ENCODE peak calls at places on chromosomes 3 and 15, in five cellular contexts. One of them, this sample, is unnamed.

GRCh38 chr3:13276438-13277129 is 143.5 kb downstream of the NUP210 start:
- DNase-seq in dorsolateral prefrontal cortex: no peak
- DNase-seq in nephron progenitor cell: no peak
- DNase-seq in AG09309: no peak
- DNase-seq in right atrium auricular region: peak; percentile 68
- DNase-seq in this sample: no peak

GRCh38 chr3:127152676-127153505 is 40.0 kb upstream of the PRR23E start:
- DNase-seq in AG09309: no peak
- DNase-seq in nephron progenitor cell: no peak
- DNase-seq in right atrium auricular region: no peak
- DNase-seq in dorsolateral prefrontal cortex: no peak
- DNase-seq in this sample: no peak

GRCh38 chr3:148727242-148727641 is 29.5 kb downstream of the AGTR1 start:
- DNase-seq in dorsolateral prefrontal cortex: peak; percentile 35
- DNase-seq in nephron progenitor cell: peak; percentile 53
- DNase-seq in AG09309: no peak
- DNase-seq in right atrium auricular region: no peak
- DNase-seq in this sample: peak; percentile 48

GRCh38 chr3:177683619-177684018 is 486.3 kb upstream of the TBL1XR1 start:
- DNase-seq in right atrium auricular region: no peak
- DNase-seq in nephron progenitor cell: no peak
- DNase-seq in dorsolateral prefrontal cortex: no peak
- DNase-seq in AG09309: no peak
- DNase-seq in this sample: no peak

GRCh38 chr3:8784676-8785435 is 15.4 kb upstream of the OXTR start:
- DNase-seq in nephron progenitor cell: no peak
- DNase-seq in right atrium auricular region: no peak
- DNase-seq in dorsolateral prefrontal cortex: no peak
- DNase-seq in AG09309: no peak
- DNase-seq in this sample: no peak

GRCh38 chr3:114456742-114457141 is 162.9 kb downstream of the TIGIT start:
- DNase-seq in dorsolateral prefrontal cortex: no peak
- DNase-seq in nephron progenitor cell: no peak
- DNase-seq in AG09309: no peak
- DNase-seq in right atrium auricular region: no peak
- DNase-seq in this sample: no peak

GRCh38 chr3:83500422-83500821 is 1458.4 kb upstream of the CADM2 start:
- DNase-seq in right atrium auricular region: no peak
- DNase-seq in AG09309: no peak
- DNase-seq in nephron progenitor cell: no peak
- DNase-seq in dorsolateral prefrontal cortex: no peak
- DNase-seq in this sample: no peak

GRCh38 chr15:62187910-62188309 is 22.8 kb upstream of the C2CD4B start:
- DNase-seq in right atrium auricular region: no peak
- DNase-seq in dorsolateral prefrontal cortex: no peak
- DNase-seq in AG09309: no peak
- DNase-seq in nephron progenitor cell: no peak
- DNase-seq in this sample: no peak

GRCh38 chr3:43425829-43426228 is 139.5 kb downstream of the SNRK start:
- DNase-seq in dorsolateral prefrontal cortex: no peak
- DNase-seq in AG09309: no peak
- DNase-seq in right atrium auricular region: no peak
- DNase-seq in nephron progenitor cell: no peak
- DNase-seq in this sample: no peak

GRCh38 chr15:63597033-63597790 is at the start of gene FBXL22:
- DNase-seq in AG09309: no peak
- DNase-seq in right atrium auricular region: no peak
- DNase-seq in nephron progenitor cell: no peak
- DNase-seq in dorsolateral prefrontal cortex: no peak
- DNase-seq in this sample: no peak

GRCh38 chr3:36429986-36430485 is 49.7 kb downstream of the STAC start:
- DNase-seq in nephron progenitor cell: no peak
- DNase-seq in AG09309: no peak
- DNase-seq in dorsolateral prefrontal cortex: no peak
- DNase-seq in right atrium auricular region: no peak
- DNase-seq in this sample: no peak

GRCh38 chr3:115922681-115923347 is 299.5 kb downstream of the GAP43 start:
- DNase-seq in AG09309: peak; percentile 4
- DNase-seq in nephron progenitor cell: peak; percentile 15
- DNase-seq in right atrium auricular region: no peak
- DNase-seq in dorsolateral prefrontal cortex: no peak
- DNase-seq in this sample: peak; percentile 22

GRCh38 chr15:66165856-66166255 is 87.7 kb downstream of the MEGF11 start:
- DNase-seq in dorsolateral prefrontal cortex: no peak
- DNase-seq in nephron progenitor cell: no peak
- DNase-seq in right atrium auricular region: no peak
- DNase-seq in AG09309: no peak
- DNase-seq in this sample: no peak

GRCh38 chr3:9721698-9722057 is 9.9 kb upstream of the BRPF1 start:
- DNase-seq in dorsolateral prefrontal cortex: no peak
- DNase-seq in nephron progenitor cell: no peak
- DNase-seq in AG09309: no peak
- DNase-seq in right atrium auricular region: no peak
- DNase-seq in this sample: no peak

GRCh38 chr15:32774022-32774421 is 56.2 kb downstream of the GREM1 start:
- DNase-seq in right atrium auricular region: no peak
- DNase-seq in dorsolateral prefrontal cortex: no peak
- DNase-seq in nephron progenitor cell: no peak
- DNase-seq in AG09309: peak; percentile 98
- DNase-seq in this sample: no peak

GRCh38 chr15:62625421-62626033 is 417.0 kb upstream of the TPM1 start:
- DNase-seq in dorsolateral prefrontal cortex: peak; percentile 69
- DNase-seq in right atrium auricular region: no peak
- DNase-seq in nephron progenitor cell: no peak
- DNase-seq in AG09309: peak; percentile 82
- DNase-seq in this sample: no peak

GRCh38 chr15:25682349-25682748 is 180.8 kb downstream of the ATP10A start:
- DNase-seq in nephron progenitor cell: no peak
- DNase-seq in right atrium auricular region: no peak
- DNase-seq in AG09309: no peak
- DNase-seq in dorsolateral prefrontal cortex: no peak
- DNase-seq in this sample: no peak

GRCh38 chr15:94119215-94119815 is 112.0 kb upstream of the MCTP2 start:
- DNase-seq in dorsolateral prefrontal cortex: no peak
- DNase-seq in AG09309: no peak
- DNase-seq in nephron progenitor cell: peak; percentile 16
- DNase-seq in right atrium auricular region: no peak
- DNase-seq in this sample: no peak

GRCh38 chr3:12073106-12073505 is 68.9 kb downstream of the SYN2 start:
- DNase-seq in AG09309: no peak
- DNase-seq in nephron progenitor cell: no peak
- DNase-seq in right atrium auricular region: no peak
- DNase-seq in dorsolateral prefrontal cortex: no peak
- DNase-seq in this sample: no peak

GRCh38 chr3:61521229-61521628 is 40.1 kb upstream of the PTPRG start:
- DNase-seq in right atrium auricular region: no peak
- DNase-seq in AG09309: no peak
- DNase-seq in dorsolateral prefrontal cortex: no peak
- DNase-seq in nephron progenitor cell: peak; percentile 18
- DNase-seq in this sample: no peak

GRCh38 chr3:23308986-23309625 is 106.0 kb downstream of the UBE2E2 start:
- DNase-seq in AG09309: no peak
- DNase-seq in nephron progenitor cell: no peak
- DNase-seq in right atrium auricular region: no peak
- DNase-seq in dorsolateral prefrontal cortex: no peak
- DNase-seq in this sample: no peak

GRCh38 chr3:49132437-49133225 is at the start of gene LAMB2:
- DNase-seq in nephron progenitor cell: peak; percentile 85
- DNase-seq in AG09309: peak; percentile 58
- DNase-seq in dorsolateral prefrontal cortex: peak; percentile 60
- DNase-seq in right atrium auricular region: peak; percentile 81
- DNase-seq in this sample: peak; percentile 65

GRCh38 chr3:186456636-186457265 is 87.4 kb downstream of the CRYGS start:
- DNase-seq in nephron progenitor cell: no peak
- DNase-seq in AG09309: no peak
- DNase-seq in right atrium auricular region: no peak
- DNase-seq in dorsolateral prefrontal cortex: no peak
- DNase-seq in this sample: no peak

GRCh38 chr3:170309044-170309443 is 48.5 kb upstream of the SKIL start:
- DNase-seq in nephron progenitor cell: no peak
- DNase-seq in AG09309: no peak
- DNase-seq in dorsolateral prefrontal cortex: no peak
- DNase-seq in right atrium auricular region: no peak
- DNase-seq in this sample: no peak

GRCh38 chr3:101171797-101172196 is 148.6 kb downstream of the IMPG2 start:
- DNase-seq in nephron progenitor cell: no peak
- DNase-seq in right atrium auricular region: no peak
- DNase-seq in AG09309: no peak
- DNase-seq in dorsolateral prefrontal cortex: no peak
- DNase-seq in this sample: no peak

GRCh38 chr3:13716540-13717221 is 163.2 kb downstream of the WNT7A start:
- DNase-seq in AG09309: no peak
- DNase-seq in nephron progenitor cell: no peak
- DNase-seq in dorsolateral prefrontal cortex: no peak
- DNase-seq in right atrium auricular region: peak; percentile 49
- DNase-seq in this sample: no peak

GRCh38 chr3:46880884-46881818 is 3.6 kb downstream of the PTH1R start:
- DNase-seq in dorsolateral prefrontal cortex: no peak
- DNase-seq in nephron progenitor cell: peak; percentile 55
- DNase-seq in right atrium auricular region: no peak
- DNase-seq in AG09309: no peak
- DNase-seq in this sample: no peak

GRCh38 chr3:159234306-159234705 is 432.5 kb downstream of the MFSD1 start:
- DNase-seq in AG09309: peak; percentile 45
- DNase-seq in nephron progenitor cell: no peak
- DNase-seq in right atrium auricular region: no peak
- DNase-seq in dorsolateral prefrontal cortex: no peak
- DNase-seq in this sample: no peak

GRCh38 chr3:179615458-179616173 is 11.0 kb downstream of the NDUFB5 start:
- DNase-seq in dorsolateral prefrontal cortex: no peak
- DNase-seq in nephron progenitor cell: no peak
- DNase-seq in AG09309: no peak
- DNase-seq in right atrium auricular region: no peak
- DNase-seq in this sample: no peak

GRCh38 chr15:33277689-33278088 is 33.1 kb upstream of the RYR3 start:
- DNase-seq in dorsolateral prefrontal cortex: no peak
- DNase-seq in nephron progenitor cell: no peak
- DNase-seq in right atrium auricular region: no peak
- DNase-seq in AG09309: no peak
- DNase-seq in this sample: no peak

GRCh38 chr3:45055411-45056143 is 29.5 kb downstream of the CLEC3B start:
- DNase-seq in nephron progenitor cell: no peak
- DNase-seq in right atrium auricular region: no peak
- DNase-seq in dorsolateral prefrontal cortex: no peak
- DNase-seq in AG09309: no peak
- DNase-seq in this sample: no peak

GRCh38 chr3:54120657-54121403 is 1.5 kb upstream of the CACNA2D3 start:
- DNase-seq in AG09309: no peak
- DNase-seq in right atrium auricular region: no peak
- DNase-seq in nephron progenitor cell: peak; percentile 53
- DNase-seq in dorsolateral prefrontal cortex: no peak
- DNase-seq in this sample: no peak

GRCh38 chr3:55471084-55471483 is 16.0 kb downstream of the WNT5A start:
- DNase-seq in right atrium auricular region: no peak
- DNase-seq in AG09309: no peak
- DNase-seq in dorsolateral prefrontal cortex: no peak
- DNase-seq in nephron progenitor cell: no peak
- DNase-seq in this sample: no peak

GRCh38 chr3:150703756-150704344 is at the start of gene ERICH6:
- DNase-seq in nephron progenitor cell: peak; percentile 86
- DNase-seq in right atrium auricular region: peak; percentile 93
- DNase-seq in AG09309: peak; percentile 48
- DNase-seq in dorsolateral prefrontal cortex: peak; percentile 92
- DNase-seq in this sample: peak; percentile 83
- TF ChIP-seq CTCF in nephron progenitor cell: no peak
- TF ChIP-seq CTCF in right atrium auricular region: no peak
- TF ChIP-seq CTCF in AG09309: peak; percentile 15
- TF ChIP-seq CTCF in dorsolateral prefrontal cortex: no peak
- TF ChIP-seq CTCF in this sample: peak; percentile 41

GRCh38 chr3:52070724-52071621 is 14.6 kb upstream of the DUSP7 start:
- DNase-seq in nephron progenitor cell: no peak
- DNase-seq in AG09309: no peak
- DNase-seq in right atrium auricular region: no peak
- DNase-seq in dorsolateral prefrontal cortex: no peak
- DNase-seq in this sample: no peak
- TF ChIP-seq CTCF in nephron progenitor cell: no peak
- TF ChIP-seq CTCF in AG09309: no peak
- TF ChIP-seq CTCF in right atrium auricular region: no peak
- TF ChIP-seq CTCF in dorsolateral prefrontal cortex: no peak
- TF ChIP-seq CTCF in this sample: no peak

GRCh38 chr3:194272221-194272620 is 78.9 kb downstream of the CPN2 start:
- DNase-seq in nephron progenitor cell: no peak
- DNase-seq in right atrium auricular region: no peak
- DNase-seq in dorsolateral prefrontal cortex: no peak
- DNase-seq in AG09309: no peak
- DNase-seq in this sample: no peak
- TF ChIP-seq CTCF in nephron progenitor cell: no peak
- TF ChIP-seq CTCF in right atrium auricular region: no peak
- TF ChIP-seq CTCF in dorsolateral prefrontal cortex: no peak
- TF ChIP-seq CTCF in AG09309: no peak
- TF ChIP-seq CTCF in this sample: no peak

GRCh38 chr3:126130981-126131750 is 47.2 kb upstream of the SLC41A3 start:
- DNase-seq in nephron progenitor cell: no peak
- DNase-seq in AG09309: no peak
- DNase-seq in dorsolateral prefrontal cortex: peak; percentile 21
- DNase-seq in right atrium auricular region: no peak
- DNase-seq in this sample: no peak

GRCh38 chr3:126134219-126134975 is 46.0 kb downstream of the ALDH1L1 start:
- DNase-seq in AG09309: no peak
- DNase-seq in dorsolateral prefrontal cortex: peak; percentile 51
- DNase-seq in right atrium auricular region: peak; percentile 68
- DNase-seq in nephron progenitor cell: peak; percentile 85
- DNase-seq in this sample: peak; percentile 81

GRCh38 chr3:126131881-126132750 is 48.2 kb upstream of the SLC41A3 start:
- DNase-seq in AG09309: no peak
- DNase-seq in right atrium auricular region: no peak
- DNase-seq in nephron progenitor cell: peak; percentile 1
- DNase-seq in dorsolateral prefrontal cortex: peak; percentile 22
- DNase-seq in this sample: no peak

GRCh38 chr3:126133606-126134005 is 46.8 kb downstream of the ALDH1L1 start:
- DNase-seq in right atrium auricular region: no peak
- DNase-seq in nephron progenitor cell: no peak
- DNase-seq in AG09309: no peak
- DNase-seq in dorsolateral prefrontal cortex: peak; percentile 21
- DNase-seq in this sample: no peak

DNA sequence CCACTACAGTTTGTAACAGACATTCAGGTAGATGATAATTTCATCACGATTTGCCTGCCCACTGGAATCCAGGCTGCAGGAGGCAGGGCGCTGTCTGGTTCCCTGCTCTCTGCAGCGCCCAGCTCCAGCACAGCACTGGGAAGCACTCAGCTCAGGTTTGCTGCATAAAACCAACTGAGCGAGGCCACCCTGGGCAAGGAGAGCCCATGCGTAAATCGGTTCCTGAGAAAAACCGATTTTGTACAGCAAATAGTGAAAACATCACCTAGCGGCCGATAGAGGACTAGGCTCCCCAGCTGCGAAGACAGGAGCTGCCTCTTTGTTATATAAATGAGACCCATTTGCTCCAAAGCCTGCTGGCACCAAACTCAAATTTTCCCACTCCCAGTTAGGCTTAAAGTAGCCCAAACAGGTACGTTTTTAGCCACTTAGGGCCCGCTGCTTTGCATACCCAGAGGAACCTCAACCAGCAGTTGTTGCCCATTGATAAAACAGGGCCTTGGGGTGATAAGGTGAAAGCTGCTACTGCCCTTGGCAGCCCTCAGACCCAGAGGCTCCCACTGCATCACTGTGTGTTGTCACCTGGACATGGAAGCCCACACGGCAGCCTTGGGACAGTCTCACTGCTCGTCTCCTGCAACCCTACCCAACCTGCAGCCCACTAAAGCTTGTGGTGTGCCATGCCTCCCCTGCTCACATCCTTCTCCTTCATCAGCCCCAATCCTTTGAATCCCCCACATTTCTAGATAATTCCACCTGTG is 47.5 kb downstream of the ALDH1L1 start:
- DNase-seq in dorsolateral prefrontal cortex: peak; percentile 41
- DNase-seq in AG09309: no peak
- DNase-seq in nephron progenitor cell: peak; percentile 28
- DNase-seq in right atrium auricular region: no peak
- DNase-seq in this sample: no peak
- TF ChIP-seq CTCF in dorsolateral prefrontal cortex: no peak
- TF ChIP-seq CTCF in AG09309: peak; percentile 35
- TF ChIP-seq CTCF in nephron progenitor cell: peak; percentile 44
- TF ChIP-seq CTCF in right atrium auricular region: no peak
- TF ChIP-seq CTCF in this sample: peak; percentile 56